ENCODE peak calls at places on chromosomes 5 and 9, in nine cellular contexts. Z is activated CD4-positive, CD25-positive, alpha-beta regulatory T cell; F is effector memory CD4-positive, alpha-beta T cell; N is ELR; G is CD4-positive, alpha-beta T cell; K is AML-193; X is ecto neural progenitor cell; P is CD4-positive, CD25-positive, alpha-beta regulatory T cell; Y is kidney epithelial cell. E is an unnamed sample.

GRCh38 chr9:29659014-29659413 is 2085.7 kb upstream of the C9orf72 start:
- DNase-seq in F (no peak), Y (no peak), Z (no peak), G (no peak), K (no peak), N (no peak), X (no peak), P (no peak), E (no peak)

GRCh38 chr5:151087475-151087874 is 6.6 kb upstream of the TNIP1 start:
- DNase-seq in Y (no peak), F (no peak), N (peak; percentile 48), P (no peak), G (no peak), X (no peak), Z (no peak), K (no peak), E (no peak)

GRCh38 chr5:145056805-145057204 is 778.3 kb downstream of the PRELID2 start:
- DNase-seq in Y (no peak), N (peak; percentile 69), K (no peak), F (no peak), X (no peak), Z (no peak), G (no peak), P (no peak), E (no peak)

GRCh38 chr9:126233913-126234525 is 92.6 kb upstream of the MVB12B start:
- DNase-seq in G (no peak), N (no peak), Z (no peak), K (no peak), Y (no peak), X (no peak), P (no peak), F (no peak), E (no peak)

GRCh38 chr9:34403554-34404380 is 27.1 kb upstream of the MYORG start:
- DNase-seq in P (peak; percentile 47), G (peak; percentile 48), F (peak; percentile 17), Y (peak; percentile 14), K (peak; percentile 57), Z (no peak), X (peak; percentile 75), N (peak; percentile 85), E (peak; percentile 52)

GRCh38 chr9:96721731-96722429 is 56.0 kb downstream of the ZNF510 start:
- DNase-seq in G (no peak), P (no peak), F (no peak), Z (no peak), Y (no peak), N (no peak), X (no peak), K (no peak), E (no peak)

GRCh38 chr5:72457491-72457890 is 49.7 kb downstream of the ZNF366 start:
- DNase-seq in K (no peak), Y (no peak), X (no peak), F (no peak), Z (no peak), G (no peak), N (no peak), P (no peak), E (no peak)

GRCh38 chr5:31218978-31219377 is 25.5 kb downstream of the CDH6 start:
- DNase-seq in Z (no peak), N (no peak), K (no peak), Y (no peak), X (no peak), G (no peak), P (no peak), F (no peak), E (no peak)

GRCh38 chr5:168978015-168978414 is 322.9 kb downstream of the SLIT3 start:
- DNase-seq in P (no peak), F (no peak), K (no peak), G (no peak), X (no peak), Y (peak; percentile 75), N (peak; percentile 11), Z (no peak), E (no peak)

GRCh38 chr9:118595719-118596305 is 773.4 kb downstream of the BRINP1 start:
- DNase-seq in X (peak; percentile 55), F (no peak), Z (no peak), N (peak; percentile 72), K (no peak), P (no peak), G (no peak), Y (no peak), E (no peak)

GRCh38 chr5:93247126-93247525 is 333.9 kb downstream of the NR2F1-AS1 start:
- DNase-seq in G (no peak), K (no peak), P (no peak), N (no peak), X (no peak), F (no peak), Y (no peak), Z (no peak), E (no peak)

GRCh38 chr5:132753135-132753987 is 6.1 kb downstream of the CCNI2 start:
- DNase-seq in G (no peak), K (no peak), Z (no peak), F (no peak), X (no peak), Y (no peak), P (no peak), N (peak; percentile 35), E (no peak)

GRCh38 chr5:19002111-19002510 is 985.9 kb downstream of the CDH18 start:
- DNase-seq in K (no peak), X (no peak), P (no peak), G (no peak), Y (no peak), Z (no peak), F (no peak), N (no peak), E (no peak)

GRCh38 chr5:137733922-137734695 is 1.8 kb downstream of the KLHL3 start:
- DNase-seq in Y (no peak), G (no peak), Z (no peak), P (no peak), F (no peak), N (peak; percentile 45), K (no peak), X (no peak), E (no peak)

GRCh38 chr9:127133739-127134167 is 11.3 kb upstream of the ANGPTL2 start:
- DNase-seq in G (no peak), F (no peak), Z (no peak), N (peak; percentile 78), Y (no peak), K (no peak), X (peak; percentile 49), P (no peak), E (no peak)

GRCh38 chr9:89882876-89883275 is 278.1 kb downstream of the GADD45G start:
- DNase-seq in Z (no peak), P (no peak), Y (no peak), G (no peak), K (no peak), X (peak; percentile 19), N (no peak), F (no peak), E (no peak)

GRCh38 chr9:131402738-131403492 is 9.0 kb downstream of the PRRC2B start:
- DNase-seq in Y (peak; percentile 63), G (no peak), P (no peak), X (peak; percentile 75), F (no peak), K (no peak), Z (no peak), N (peak; percentile 92), E (no peak)

GRCh38 chr9:5631021-5631420 is 2.1 kb downstream of the RIC1 start:
- DNase-seq in F (no peak), G (no peak), K (no peak), X (no peak), P (no peak), Z (no peak), Y (no peak), N (peak; percentile 17), E (no peak)

GRCh38 chr9:6907772-6908381 is 150.1 kb downstream of the KDM4C start:
- DNase-seq in K (peak; percentile 8), F (no peak), G (no peak), Z (no peak), N (peak; percentile 47), X (no peak), Y (no peak), P (no peak), E (no peak)

GRCh38 chr9:128160603-128160987 is 530 bp downstream of the BBLN start:
- DNase-seq in X (peak; percentile 54), N (peak; percentile 60), P (peak; percentile 11), Y (no peak), K (no peak), Z (no peak), F (no peak), G (peak; percentile 22), E (no peak)

GRCh38 chr9:126578029-126578428 is 35.7 kb upstream of the LMX1B start:
- DNase-seq in Y (no peak), K (no peak), G (no peak), X (no peak), F (no peak), N (no peak), P (no peak), Z (no peak), E (no peak)

GRCh38 chr5:127705120-127705892 is 2.1 kb downstream of the CCDC192 start:
- DNase-seq in Z (no peak), N (peak; percentile 77), F (no peak), G (no peak), X (no peak), P (no peak), Y (peak; percentile 63), K (peak; percentile 58), E (peak; percentile 65)

GRCh38 chr9:132181796-132182521 is 20.1 kb downstream of the NTNG2 start:
- DNase-seq in N (no peak), F (no peak), Z (no peak), Y (no peak), G (no peak), X (peak; percentile 54), P (no peak), K (no peak), E (no peak)

GRCh38 chr9:124054671-124055212 is 43.2 kb downstream of the LHX2 start:
- DNase-seq in Z (no peak), P (no peak), N (peak; percentile 91), X (no peak), F (no peak), K (no peak), G (no peak), Y (peak; percentile 37), E (no peak)

GRCh38 chr5:36162810-36163486 is 11.0 kb downstream of the SKP2 start:
- DNase-seq in P (no peak), Y (no peak), F (no peak), K (no peak), G (no peak), X (no peak), N (no peak), Z (no peak), E (no peak)

GRCh38 chr5:153463806-153464205 is 26.7 kb upstream of the GRIA1 start:
- DNase-seq in F (no peak), N (peak; percentile 87), P (no peak), Y (no peak), X (no peak), Z (no peak), K (no peak), G (no peak), E (peak; percentile 37)

GRCh38 chr9:131302244-131303075 is 12.9 kb downstream of the PLPP7 start:
- DNase-seq in X (no peak), G (no peak), F (no peak), P (no peak), K (no peak), N (no peak), Y (no peak), Z (no peak), E (no peak)

GRCh38 chr9:106218854-106219253 is 524.5 kb downstream of the TMEM38B start:
- DNase-seq in F (no peak), Y (no peak), P (no peak), K (no peak), N (no peak), G (no peak), X (no peak), Z (no peak), E (no peak)

GRCh38 chr9:104686081-104686480 is 8.2 kb upstream of the OR13D1 start:
- DNase-seq in K (no peak), Y (no peak), Z (no peak), G (no peak), P (no peak), F (no peak), X (no peak), N (no peak), E (no peak)

GRCh38 chr9:21813575-21814473 is 11.4 kb downstream of the MTAP start:
- DNase-seq in Y (no peak), F (peak; percentile 29), X (no peak), P (peak; percentile 56), Z (peak; percentile 21), N (peak; percentile 89), G (peak; percentile 19), K (peak; percentile 82), E (peak; percentile 52)

GRCh38 chr9:87149794-87150193 is 202.5 kb upstream of the GAS1 start:
- DNase-seq in N (no peak), Z (no peak), X (no peak), F (no peak), P (no peak), K (no peak), G (no peak), Y (no peak), E (peak; percentile 86)

E was measured in HFF-Myc.